ENCODE peak calls at places on chromosomes 4 and X, in six cellular contexts. I, T, K, D, L and E are unnamed samples.
A peak's percentile ranks its signal among the peaks of the same experiment; 100 is the strongest.

GRCh38 chr4:17103231-17103630 is 204.8 kb upstream of the LDB2 start:
- DNase-seq in I (peak; percentile 84), T (no peak), K (no peak), D (no peak), L (no peak), E (no peak)

GRCh38 chr4:84826681-84827080 is 139.8 kb downstream of the WDFY3 start:
- DNase-seq in I (no peak), T (no peak), K (no peak), D (peak; percentile 17), L (no peak), E (peak; percentile 80)

GRCh38 chrX:43655151-43655676 is 885 bp upstream of the MAOA start:
- DNase-seq in I (no peak), T (peak; percentile 43), K (peak; percentile 25), D (peak; percentile 22), L (no peak), E (peak; percentile 15)

GRCh38 chr4:111991163-111991562 is 154.1 kb upstream of the FAM241A start:
- DNase-seq in I (no peak), T (no peak), K (no peak), D (no peak), L (no peak), E (no peak)

GRCh38 chr4:71680706-71681105 is 103.2 kb downstream of the GC start:
- DNase-seq in I (no peak), T (no peak), K (no peak), D (no peak), L (no peak), E (no peak)

GRCh38 chr4:26468283-26468949 is 21.9 kb downstream of the CCKAR start:
- DNase-seq in I (no peak), T (no peak), K (no peak), D (no peak), L (no peak), E (no peak)

GRCh38 chrX:100296183-100296753 is 113.8 kb downstream of the PCDH19 start:
- DNase-seq in I (no peak), T (no peak), K (no peak), D (no peak), L (no peak), E (no peak)

GRCh38 chr4:22410645-22411247 is 105.1 kb downstream of the ADGRA3 start:
- DNase-seq in I (peak; percentile 3), T (no peak), K (no peak), D (no peak), L (peak; percentile 48), E (peak; percentile 14)

GRCh38 chrX:47158131-47158530 is 13.1 kb downstream of the RBM10 start:
- DNase-seq in I (no peak), T (no peak), K (no peak), D (peak; percentile 32), L (no peak), E (no peak)

GRCh38 chr4:94491322-94491721 is 39.6 kb downstream of the PDLIM5 start:
- DNase-seq in I (peak; percentile 49), T (no peak), K (no peak), D (no peak), L (no peak), E (no peak)

GRCh38 chrX:1537031-1537715 is at the start of gene P2RY8:
- DNase-seq in I (no peak), T (peak; percentile 60), K (peak; percentile 49), D (no peak), L (no peak), E (no peak)

GRCh38 chrX:134542485-134542884 is 82.5 kb downstream of the HPRT1 start:
- DNase-seq in I (peak; percentile 32), T (no peak), K (peak; percentile 33), D (no peak), L (peak; percentile 30), E (no peak)

GRCh38 chr4:89549907-89550306 is 242.3 kb upstream of the GPRIN3 start:
- DNase-seq in I (no peak), T (no peak), K (no peak), D (no peak), L (no peak), E (no peak)

GRCh38 chr4:23805381-23805780 is 84.5 kb downstream of the PPARGC1A start:
- DNase-seq in I (no peak), T (no peak), K (no peak), D (no peak), L (no peak), E (no peak)

GRCh38 chr4:101346312-101346561 is 1.1 kb downstream of the PPP3CA start:
- DNase-seq in I (no peak), T (no peak), K (no peak), D (peak; percentile 68), L (peak; percentile 44), E (no peak)

GRCh38 chr4:78347527-78347926 is 204.0 kb upstream of the ANXA3 start:
- DNase-seq in I (no peak), T (no peak), K (no peak), D (no peak), L (no peak), E (no peak)